ENCODE peak calls at places on chromosome 19, in five cellular contexts. One of them, this sample, is unnamed.

GRCh38 chr19:10104130-10104513 is 1.6 kb upstream of the ANGPTL6 start:
- DNase-seq in H1: no peak
- DNase-seq in SK-N-SH: no peak
- DNase-seq in K562: peak; percentile 1
- DNase-seq in HepG2: no peak
- DNase-seq in this sample: no peak

GRCh38 chr19:3102239-3103140 is 8.3 kb downstream of the GNA11 start:
- DNase-seq in SK-N-SH: no peak
- DNase-seq in HepG2: no peak
- DNase-seq in H1: no peak
- DNase-seq in K562: no peak
- DNase-seq in this sample: no peak

GRCh38 chr19:13121551-13122274 is 3.6 kb downstream of the NACC1 start:
- DNase-seq in SK-N-SH: no peak
- DNase-seq in HepG2: no peak
- DNase-seq in H1: no peak
- DNase-seq in K562: no peak
- DNase-seq in this sample: no peak

GRCh38 chr19:51138549-51138979 is 3.5 kb upstream of the SIGLEC7 start:
- DNase-seq in K562: no peak
- DNase-seq in H1: no peak
- DNase-seq in HepG2: no peak
- DNase-seq in SK-N-SH: no peak
- DNase-seq in this sample: peak; percentile 82

GRCh38 chr19:11321206-11322126 is 18.0 kb downstream of the RAB3D start:
- DNase-seq in SK-N-SH: no peak
- DNase-seq in HepG2: no peak
- DNase-seq in K562: no peak
- DNase-seq in H1: no peak
- DNase-seq in this sample: peak; percentile 78

GRCh38 chr19:16514383-16515019 is 18.3 kb downstream of the C19orf44 start:
- DNase-seq in SK-N-SH: no peak
- DNase-seq in H1: no peak
- DNase-seq in HepG2: no peak
- DNase-seq in K562: no peak
- DNase-seq in this sample: no peak

GRCh38 chr19:15173746-15174404 is 26.9 kb downstream of the NOTCH3 start:
- DNase-seq in K562: no peak
- DNase-seq in H1: no peak
- DNase-seq in SK-N-SH: no peak
- DNase-seq in HepG2: peak; percentile 40
- DNase-seq in this sample: peak; percentile 71

GRCh38 chr19:16366433-16367268 is 42.0 kb downstream of the KLF2 start:
- DNase-seq in H1: no peak
- DNase-seq in SK-N-SH: no peak
- DNase-seq in HepG2: no peak
- DNase-seq in K562: no peak
- DNase-seq in this sample: no peak

GRCh38 chr19:41352609-41353465 is 885 bp downstream of the TGFB1 start:
- DNase-seq in H1: no peak
- DNase-seq in SK-N-SH: peak; percentile 79
- DNase-seq in K562: peak; percentile 84
- DNase-seq in HepG2: peak; percentile 54
- DNase-seq in this sample: peak; percentile 82

GRCh38 chr19:58352760-58353671 is at the start of gene A1BG:
- DNase-seq in HepG2: no peak
- DNase-seq in H1: no peak
- DNase-seq in K562: no peak
- DNase-seq in SK-N-SH: no peak
- DNase-seq in this sample: no peak

GRCh38 chr19:16376241-16376640 is 51.6 kb downstream of the KLF2 start:
- DNase-seq in H1: no peak
- DNase-seq in HepG2: no peak
- DNase-seq in K562: no peak
- DNase-seq in SK-N-SH: no peak
- DNase-seq in this sample: no peak

GRCh38 chr19:55224038-55224665 is 4.4 kb downstream of the TMEM86B start:
- DNase-seq in H1: no peak
- DNase-seq in HepG2: no peak
- DNase-seq in K562: no peak
- DNase-seq in SK-N-SH: peak; percentile 35
- DNase-seq in this sample: no peak

GRCh38 chr19:55549500-55550320 is 4.4 kb upstream of the SBK3 start:
- DNase-seq in SK-N-SH: no peak
- DNase-seq in K562: no peak
- DNase-seq in HepG2: peak; percentile 64
- DNase-seq in H1: no peak
- DNase-seq in this sample: no peak

GRCh38 chr19:29676586-29676985 is 11.3 kb downstream of the PLEKHF1 start:
- DNase-seq in K562: no peak
- DNase-seq in HepG2: no peak
- DNase-seq in SK-N-SH: no peak
- DNase-seq in H1: no peak
- DNase-seq in this sample: no peak

GRCh38 chr19:42246143-42246868 is 3.9 kb upstream of the GSK3A start:
- DNase-seq in SK-N-SH: peak; percentile 74
- DNase-seq in HepG2: no peak
- DNase-seq in K562: peak; percentile 59
- DNase-seq in H1: no peak
- DNase-seq in this sample: no peak

GRCh38 chr19:50513746-50514345 is at the start of gene ASPDH:
- DNase-seq in SK-N-SH: peak; percentile 67
- DNase-seq in H1: no peak
- DNase-seq in K562: no peak
- DNase-seq in HepG2: no peak
- DNase-seq in this sample: no peak

GRCh38 chr19:4115050-4115817 is 8.7 kb downstream of the MAP2K2 start:
- DNase-seq in H1: no peak
- DNase-seq in SK-N-SH: peak; percentile 7
- DNase-seq in K562: no peak
- DNase-seq in HepG2: no peak
- DNase-seq in this sample: peak; percentile 50

GRCh38 chr19:4172861-4173473 is 9.4 kb downstream of the SIRT6 start:
- DNase-seq in H1: no peak
- DNase-seq in SK-N-SH: peak; percentile 84
- DNase-seq in K562: peak; percentile 67
- DNase-seq in HepG2: no peak
- DNase-seq in this sample: peak; percentile 28

GRCh38 chr19:49387936-49388372 is at the start of gene KASH5:
- DNase-seq in SK-N-SH: peak; percentile 87
- DNase-seq in K562: peak; percentile 86
- DNase-seq in H1: no peak
- DNase-seq in HepG2: no peak
- DNase-seq in this sample: no peak

GRCh38 chr19:28920269-28921066 is 292.5 kb downstream of the UQCRFS1 start:
- DNase-seq in H1: peak; percentile 5
- DNase-seq in K562: no peak
- DNase-seq in SK-N-SH: no peak
- DNase-seq in HepG2: no peak
- DNase-seq in this sample: no peak

GRCh38 chr19:7927605-7928333 is 1.8 kb upstream of the CTXN1 start:
- DNase-seq in H1: no peak
- DNase-seq in HepG2: no peak
- DNase-seq in SK-N-SH: no peak
- DNase-seq in K562: no peak
- DNase-seq in this sample: no peak

GRCh38 chr19:12841094-12841493 is 2.8 kb downstream of the MAST1 start:
- DNase-seq in K562: peak; percentile 76
- DNase-seq in HepG2: no peak
- DNase-seq in H1: peak; percentile 94
- DNase-seq in SK-N-SH: peak; percentile 63
- DNase-seq in this sample: no peak

GRCh38 chr19:54254195-54254906 is 2.7 kb downstream of the LILRB5 start:
- DNase-seq in K562: no peak
- DNase-seq in H1: no peak
- DNase-seq in HepG2: no peak
- DNase-seq in SK-N-SH: no peak
- DNase-seq in this sample: no peak

GRCh38 chr19:6424190-6424938 is at the start of gene KHSRP:
- DNase-seq in H1: no peak
- DNase-seq in K562: peak; percentile 98
- DNase-seq in HepG2: no peak
- DNase-seq in SK-N-SH: peak; percentile 98
- DNase-seq in this sample: no peak

GRCh38 chr19:45791744-45792481 is 732 bp downstream of the DMWD start:
- DNase-seq in SK-N-SH: no peak
- DNase-seq in H1: no peak
- DNase-seq in HepG2: no peak
- DNase-seq in K562: no peak
- DNase-seq in this sample: no peak

GRCh38 chr19:12668937-12669271 is 2.3 kb downstream of the WDR83 start:
- DNase-seq in HepG2: peak; percentile 40
- DNase-seq in H1: no peak
- DNase-seq in K562: peak; percentile 65
- DNase-seq in SK-N-SH: peak; percentile 61
- DNase-seq in this sample: peak; percentile 45

GRCh38 chr19:48696353-48697010 is 711 bp downstream of the FUT2 start:
- DNase-seq in SK-N-SH: no peak
- DNase-seq in K562: no peak
- DNase-seq in HepG2: no peak
- DNase-seq in H1: no peak
- DNase-seq in this sample: no peak

GRCh38 chr19:3024870-3025515 is 4.1 kb downstream of the TLE2 start:
- DNase-seq in K562: peak; percentile 48
- DNase-seq in HepG2: no peak
- DNase-seq in H1: no peak
- DNase-seq in SK-N-SH: peak; percentile 74
- DNase-seq in this sample: no peak

GRCh38 chr19:49656456-49657109 is 9.1 kb downstream of the IRF3 start:
- DNase-seq in H1: no peak
- DNase-seq in HepG2: no peak
- DNase-seq in SK-N-SH: no peak
- DNase-seq in K562: no peak
- DNase-seq in this sample: no peak

GRCh38 chr19:7602240-7602934 is 6.7 kb downstream of the CAMSAP3 start:
- DNase-seq in K562: no peak
- DNase-seq in H1: no peak
- DNase-seq in SK-N-SH: peak; percentile 12
- DNase-seq in HepG2: no peak
- DNase-seq in this sample: no peak

GRCh38 chr19:10736916-10737551 is 19.2 kb downstream of the DNM2 start:
- DNase-seq in SK-N-SH: no peak
- DNase-seq in HepG2: no peak
- DNase-seq in K562: peak; percentile 63
- DNase-seq in H1: no peak
- DNase-seq in this sample: no peak

GRCh38 chr19:3350014-3350663 is 16.2 kb upstream of the NFIC start:
- DNase-seq in SK-N-SH: no peak
- DNase-seq in K562: no peak
- DNase-seq in HepG2: peak; percentile 42
- DNase-seq in H1: no peak
- DNase-seq in this sample: no peak

GRCh38 chr19:35753634-35754364 is 3.0 kb downstream of the HSPB6 start:
- DNase-seq in HepG2: no peak
- DNase-seq in K562: no peak
- DNase-seq in H1: no peak
- DNase-seq in SK-N-SH: no peak
- DNase-seq in this sample: no peak

GRCh38 chr19:19405919-19406877 is 723 bp downstream of the GATAD2A start:
- DNase-seq in HepG2: no peak
- DNase-seq in K562: peak; percentile 54
- DNase-seq in SK-N-SH: peak; percentile 80
- DNase-seq in H1: no peak
- DNase-seq in this sample: peak; percentile 18
- TF ChIP-seq GABPA in HepG2: no peak
- TF ChIP-seq GABPA in K562: no peak
- TF ChIP-seq GABPA in SK-N-SH: no peak
- TF ChIP-seq GABPA in H1: no peak
- TF ChIP-seq GABPA in this sample: no peak

DNA sequence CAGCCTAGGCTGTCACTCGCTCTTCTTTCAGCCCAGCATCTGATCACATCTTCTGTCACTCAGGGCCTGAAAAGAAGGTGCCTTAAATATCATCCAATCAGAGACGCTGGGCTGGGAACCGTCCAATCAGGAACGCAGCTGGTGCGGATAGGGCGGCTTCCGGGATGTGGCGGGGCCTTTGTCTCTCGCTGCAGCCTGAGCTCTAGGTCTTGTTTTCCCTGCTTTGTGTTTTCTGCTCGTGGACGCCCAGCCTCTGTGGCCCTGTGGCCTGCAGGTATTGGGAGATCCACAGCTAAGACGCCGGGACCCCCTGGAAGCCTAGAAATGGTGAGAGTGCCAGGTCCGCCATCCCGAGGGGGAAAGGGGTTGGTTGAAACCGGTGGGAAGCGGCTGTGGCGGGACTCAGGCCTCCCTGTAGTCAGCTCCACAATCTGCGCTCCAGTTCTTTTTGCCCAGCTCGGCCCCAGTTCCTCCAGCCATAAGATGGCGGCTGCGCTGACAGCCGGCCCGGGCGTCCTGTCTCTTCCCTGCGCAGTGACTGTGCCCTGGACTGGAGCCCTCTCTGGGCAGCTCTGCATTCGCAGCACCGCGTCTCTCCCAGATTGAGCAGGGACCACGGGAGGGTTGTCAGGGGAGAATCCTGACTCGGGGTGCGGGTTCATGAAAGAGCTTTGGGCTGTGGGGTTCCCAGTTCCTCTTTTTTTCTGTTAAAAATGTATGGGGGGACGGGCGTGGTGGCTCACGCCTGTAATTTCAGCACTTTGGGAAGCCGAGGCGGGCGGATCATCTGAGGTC is at the start of gene ZNF85:
- DNase-seq in K562: peak; percentile 27
- DNase-seq in SK-N-SH: peak; percentile 80
- DNase-seq in H1: peak; percentile 74
- DNase-seq in HepG2: peak; percentile 78
- DNase-seq in this sample: peak; percentile 38
- TF ChIP-seq POLR2AphosphoS5 in K562: no peak
- TF ChIP-seq POLR2AphosphoS5 in SK-N-SH: peak; percentile 88
- TF ChIP-seq POLR2AphosphoS5 in H1: peak; percentile 86
- TF ChIP-seq POLR2AphosphoS5 in HepG2: no peak
- TF ChIP-seq POLR2AphosphoS5 in this sample: no peak

GRCh38 chr19:14127929-14128509 is 8.4 kb downstream of the ASF1B start:
- DNase-seq in HepG2: no peak
- DNase-seq in SK-N-SH: no peak
- DNase-seq in H1: no peak
- DNase-seq in K562: no peak
- DNase-seq in this sample: peak; percentile 57

GRCh38 chr19:14122924-14123323 is 5.4 kb upstream of the PRKACA start:
- DNase-seq in SK-N-SH: no peak
- DNase-seq in K562: no peak
- DNase-seq in H1: no peak
- DNase-seq in HepG2: no peak
- DNase-seq in this sample: no peak

GRCh38 chr19:14127176-14127575 is 9.2 kb downstream of the ASF1B start:
- DNase-seq in SK-N-SH: no peak
- DNase-seq in K562: no peak
- DNase-seq in HepG2: no peak
- DNase-seq in H1: no peak
- DNase-seq in this sample: no peak
- TF ChIP-seq GABPA in SK-N-SH: no peak
- TF ChIP-seq GABPA in K562: no peak
- TF ChIP-seq GABPA in HepG2: no peak
- TF ChIP-seq GABPA in H1: no peak
- TF ChIP-seq GABPA in this sample: no peak

GRCh38 chr19:24062222-24062621 is 24.8 kb upstream of the ZNF254 start:
- DNase-seq in HepG2: no peak
- DNase-seq in H1: no peak
- DNase-seq in K562: no peak
- DNase-seq in SK-N-SH: no peak
- DNase-seq in this sample: no peak
- TF ChIP-seq POLR2AphosphoS5 in HepG2: no peak
- TF ChIP-seq POLR2AphosphoS5 in H1: no peak
- TF ChIP-seq POLR2AphosphoS5 in K562: no peak
- TF ChIP-seq POLR2AphosphoS5 in SK-N-SH: no peak
- TF ChIP-seq POLR2AphosphoS5 in this sample: no peak

This sample was measured in HL-60.